ENCODE peak calls at places on chromosome 22, in five cellular contexts. Y, T, N, L and X are unnamed samples.

GRCh38 chr22:33917744-33918406 is 2.4 kb downstream of the LARGE1 start:
- DNase-seq in Y (peak; percentile 31), T (peak; percentile 62), N (no peak), L (no peak), X (no peak)

GRCh38 chr22:39789794-39790193 is 103.8 kb downstream of the ENTHD1 start:
- DNase-seq in Y (no peak), T (no peak), N (no peak), L (no peak), X (no peak)

GRCh38 chr22:44167501-44167900 is 13.2 kb upstream of the PARVG start:
- DNase-seq in Y (no peak), T (no peak), N (no peak), L (no peak), X (no peak)

GRCh38 chr22:45240137-45240809 is 421 bp downstream of the KIAA0930 start:
- DNase-seq in Y (peak; percentile 25), T (peak; percentile 71), N (no peak), L (no peak), X (peak; percentile 30)

GRCh38 chr22:48714231-48714630 is 1113.4 kb downstream of the BRD1 start:
- DNase-seq in Y (no peak), T (peak; percentile 34), N (no peak), L (no peak), X (no peak)

GRCh38 chr22:23904855-23905254 is 10.7 kb downstream of the MIF start:
- DNase-seq in Y (no peak), T (no peak), N (no peak), L (no peak), X (no peak)

GRCh38 chr22:49295851-49296560 is 531.7 kb downstream of the BRD1 start:
- DNase-seq in Y (no peak), T (peak; percentile 15), N (peak; percentile 61), L (no peak), X (no peak)

GRCh38 chr22:23128269-23129108 is 13.3 kb downstream of the RSPH14 start:
- DNase-seq in Y (peak; percentile 84), T (peak; percentile 95), N (no peak), L (peak; percentile 66), X (peak; percentile 68)

GRCh38 chr22:38219644-38220043 is 17.9 kb downstream of the MAFF start:
- DNase-seq in Y (no peak), T (peak; percentile 64), N (no peak), L (no peak), X (no peak)

GRCh38 chr22:48612077-48612995 is 1215.3 kb downstream of the BRD1 start:
- DNase-seq in Y (no peak), T (no peak), N (no peak), L (no peak), X (no peak)

GRCh38 chr22:40491990-40492631 is 121.7 kb downstream of the SGSM3 start:
- DNase-seq in Y (peak; percentile 50), T (peak; percentile 52), N (no peak), L (no peak), X (no peak)

GRCh38 chr22:48433647-48434046 is 1394.0 kb downstream of the BRD1 start:
- DNase-seq in Y (no peak), T (no peak), N (no peak), L (no peak), X (no peak)

GRCh38 chr22:42990131-42990838 is 24.7 kb downstream of the PACSIN2 start:
- DNase-seq in Y (peak; percentile 94), T (peak; percentile 71), N (no peak), L (no peak), X (peak; percentile 91)
- TF ChIP-seq CTCF in Y (peak; percentile 53), T (peak; percentile 67), N (no peak), L (peak; percentile 47), X (peak; percentile 36)

GRCh38 chr22:46983046-46983445 is 220.6 kb downstream of the TBC1D22A start:
- DNase-seq in Y (no peak), T (no peak), N (no peak), L (no peak), X (no peak)

GRCh38 chr22:46982635-46983034 is 220.2 kb downstream of the TBC1D22A start:
- DNase-seq in Y (no peak), T (no peak), N (no peak), L (no peak), X (no peak)

GRCh38 chr22:46986788-46987187 is 224.3 kb downstream of the TBC1D22A start:
- DNase-seq in Y (no peak), T (no peak), N (no peak), L (no peak), X (no peak)

GRCh38 chr22:46985507-46985882 is 223.0 kb downstream of the TBC1D22A start:
- DNase-seq in Y (no peak), T (no peak), N (no peak), L (no peak), X (no peak)

GRCh38 chr22:46984751-46985506 is 222.5 kb downstream of the TBC1D22A start:
- DNase-seq in Y (peak; percentile 68), T (no peak), N (no peak), L (no peak), X (peak; percentile 76)
- TF ChIP-seq CTCF in Y (no peak), T (no peak), N (no peak), L (peak; percentile 11), X (no peak)

DNA sequence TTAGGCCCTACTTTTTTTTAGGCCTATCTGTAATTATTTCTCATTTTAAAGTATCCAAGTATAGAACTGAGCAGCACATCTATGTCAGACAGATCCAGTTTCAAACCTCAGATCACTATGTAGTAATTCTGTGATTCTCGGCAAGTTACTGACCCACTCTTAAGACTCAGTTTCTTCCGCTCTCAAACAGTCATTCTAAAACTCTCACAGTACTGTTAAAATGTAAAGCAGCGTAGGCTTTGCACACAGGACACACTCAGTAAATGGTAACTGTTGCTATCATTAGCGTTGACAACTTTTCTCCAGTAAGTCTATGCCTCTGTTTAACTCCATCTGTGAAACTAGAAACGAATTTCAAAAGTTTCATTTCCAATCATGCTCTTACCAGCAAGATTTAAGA is 277.1 kb downstream of the TTC28 start:
- DNase-seq in Y (no peak), T (no peak), N (no peak), L (no peak), X (no peak)
- TF ChIP-seq CTCF in Y (no peak), T (no peak), N (no peak), L (no peak), X (no peak)

GRCh38 chr22:50303848-50304527 is 3.5 kb downstream of the PLXNB2 start:
- DNase-seq in Y (no peak), T (peak; percentile 87), N (no peak), L (no peak), X (peak; percentile 36)
- TF ChIP-seq CTCF in Y (peak; percentile 16), T (peak; percentile 48), N (no peak), L (peak; percentile 16), X (no peak)

GRCh38 chr22:19909350-19910179 is 32.0 kb upstream of the COMT start:
- DNase-seq in Y (peak; percentile 83), T (peak; percentile 95), N (peak; percentile 82), L (peak; percentile 48), X (peak; percentile 75)

GRCh38 chr22:19912236-19912999 is 29.2 kb upstream of the COMT start:
- DNase-seq in Y (no peak), T (peak; percentile 69), N (no peak), L (no peak), X (no peak)

GRCh38 chr22:19913337-19913936 is 28.1 kb upstream of the COMT start:
- DNase-seq in Y (no peak), T (no peak), N (no peak), L (no peak), X (no peak)

GRCh38 chr22:19911540-19912235 is 29.9 kb upstream of the COMT start:
- DNase-seq in Y (no peak), T (no peak), N (peak; percentile 72), L (no peak), X (no peak)

DNA sequence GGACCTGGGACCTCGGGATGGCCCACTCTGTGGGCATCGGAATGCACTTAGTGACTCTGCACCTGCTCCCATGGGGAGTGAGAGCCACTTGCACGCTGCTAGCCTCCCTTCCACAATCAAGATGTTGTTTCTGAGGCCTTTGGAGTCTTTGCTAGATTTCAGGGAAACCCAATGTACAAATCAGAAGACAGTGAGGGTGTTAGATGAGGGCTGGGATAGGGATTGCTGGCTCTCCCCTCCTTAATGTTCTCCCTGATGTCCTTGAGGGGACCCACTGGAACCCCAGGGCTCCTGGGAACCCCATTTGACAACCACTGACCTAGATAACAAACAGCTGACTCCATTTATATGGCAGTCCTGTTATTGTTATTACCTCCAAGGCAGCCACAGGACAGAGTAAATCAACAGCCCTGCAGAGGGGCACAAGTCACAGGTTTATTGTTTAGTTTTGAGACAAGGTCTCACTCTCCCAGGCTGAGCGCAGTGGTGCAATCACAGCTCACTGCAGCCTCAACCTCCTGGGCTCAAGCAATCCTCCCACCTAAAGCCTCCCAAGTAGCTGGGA is 31.3 kb upstream of the COMT start:
- DNase-seq in Y (no peak), T (no peak), N (no peak), L (no peak), X (no peak)
- TF ChIP-seq CTCF in Y (no peak), T (no peak), N (no peak), L (no peak), X (no peak)

DNA sequence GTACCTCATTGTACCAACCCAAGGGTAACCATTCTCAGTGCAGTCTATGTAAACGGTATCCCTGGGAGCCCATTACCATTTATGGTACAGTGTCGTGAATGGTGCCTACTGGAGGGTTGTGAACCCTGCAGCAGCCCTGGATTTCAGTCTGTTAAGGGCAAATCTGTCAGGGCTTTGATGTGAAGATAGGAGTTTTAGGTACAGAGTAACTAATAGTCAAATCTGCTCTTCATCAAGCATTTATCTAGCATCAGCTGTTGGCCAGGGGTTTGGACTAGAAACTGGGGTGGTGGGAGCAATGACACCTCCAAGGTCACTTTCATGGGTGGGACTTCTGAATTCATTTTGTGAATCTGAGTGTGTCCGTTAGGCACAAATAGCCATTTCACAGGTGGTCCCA is 50.6 kb upstream of the RFPL3 start:
- DNase-seq in Y (no peak), T (no peak), N (no peak), L (no peak), X (no peak)
- TF ChIP-seq CTCF in Y (no peak), T (no peak), N (no peak), L (no peak), X (no peak)

GRCh38 chr22:27879923-27880322 is 39.1 kb downstream of the PITPNB start:
- DNase-seq in Y (peak; percentile 68), T (peak; percentile 69), N (no peak), L (no peak), X (peak; percentile 55)
- TF ChIP-seq CTCF in Y (peak; percentile 73), T (peak; percentile 86), N (peak; percentile 35), L (peak; percentile 73), X (peak; percentile 42)

DNA sequence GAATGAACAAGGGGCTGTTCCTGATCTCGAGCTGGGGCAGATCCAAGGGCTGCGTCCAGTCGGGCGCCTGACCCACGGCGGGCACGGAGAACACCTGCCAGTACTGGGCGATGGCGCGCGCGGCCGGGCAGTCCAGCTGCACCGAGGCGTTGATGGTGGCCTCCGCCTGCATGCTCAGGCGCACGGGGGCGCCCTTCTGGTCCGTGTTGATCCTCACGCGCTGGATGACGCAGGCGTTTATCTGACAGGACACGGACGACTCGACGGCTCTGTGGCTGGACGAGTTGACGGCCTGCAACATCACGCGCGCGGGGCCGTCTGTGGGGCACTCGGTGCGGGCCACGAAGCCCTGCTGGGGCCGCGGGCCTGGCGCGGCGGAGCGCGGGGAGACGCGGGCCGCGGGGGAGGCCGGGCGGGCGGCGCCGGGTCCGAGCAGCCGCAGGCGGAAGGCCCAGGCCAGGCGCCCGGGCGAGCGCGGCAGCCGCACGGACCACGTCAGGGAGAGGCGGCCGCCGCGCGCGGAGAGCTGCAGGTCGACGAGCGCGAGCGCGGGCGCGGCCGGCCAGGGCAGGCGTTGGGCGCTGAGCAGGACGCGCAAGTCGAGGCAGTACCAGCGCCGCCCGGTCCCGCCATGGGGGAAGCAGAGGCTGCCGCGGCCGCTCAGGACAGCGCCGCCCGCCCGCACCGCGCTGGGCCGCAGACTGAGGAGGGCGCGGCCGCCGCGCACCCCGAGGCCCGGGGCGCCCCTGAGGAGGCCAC is 515 bp downstream of the PKDREJ start:
- DNase-seq in Y (peak; percentile 49), T (peak; percentile 91), N (no peak), L (no peak), X (no peak)
- TF ChIP-seq CTCF in Y (no peak), T (peak; percentile 70), N (no peak), L (peak; percentile 32), X (no peak)